ENCODE peak calls at places on chromosomes 4 and X, in six cellular contexts. One of them, this sample, is unnamed.

GRCh38 chr4:156771171-156771837 is 200.3 kb downstream of the PDGFC start:
- DNase-seq in left ventricle myocardium superior: no peak
- DNase-seq in M059J: peak
- DNase-seq in heart left ventricle: no peak
- DNase-seq in effector memory CD8-positive, alpha-beta T cell: no peak
- DNase-seq in activated CD8-positive, alpha-beta T cell treated with anti-CD3 and anti-CD28 coated beads, Interleukin-2, amount 10 ng/mL, durations not matched to agents 7 days and 5 days: no peak
- DNase-seq in this sample: peak

GRCh38 chrX:22194207-22194606 is 78.5 kb upstream of the CBLL2 start:
- DNase-seq in activated CD8-positive, alpha-beta T cell treated with anti-CD3 and anti-CD28 coated beads, Interleukin-2, amount 10 ng/mL, durations not matched to agents 7 days and 5 days: no peak
- DNase-seq in heart left ventricle: no peak
- DNase-seq in effector memory CD8-positive, alpha-beta T cell: no peak
- DNase-seq in M059J: no peak
- DNase-seq in left ventricle myocardium superior: no peak
- DNase-seq in this sample: no peak

GRCh38 chrX:133373366-133374079 is 41.8 kb downstream of the GPC4 start:
- DNase-seq in effector memory CD8-positive, alpha-beta T cell: no peak
- DNase-seq in M059J: no peak
- DNase-seq in heart left ventricle: no peak
- DNase-seq in activated CD8-positive, alpha-beta T cell treated with anti-CD3 and anti-CD28 coated beads, Interleukin-2, amount 10 ng/mL, durations not matched to agents 7 days and 5 days: no peak
- DNase-seq in left ventricle myocardium superior: no peak
- DNase-seq in this sample: no peak

GRCh38 chr4:107304699-107305286 is 268.7 kb upstream of the DKK2 start:
- DNase-seq in activated CD8-positive, alpha-beta T cell treated with anti-CD3 and anti-CD28 coated beads, Interleukin-2, amount 10 ng/mL, durations not matched to agents 7 days and 5 days: no peak
- DNase-seq in left ventricle myocardium superior: no peak
- DNase-seq in heart left ventricle: no peak
- DNase-seq in M059J: peak
- DNase-seq in effector memory CD8-positive, alpha-beta T cell: no peak
- DNase-seq in this sample: no peak

GRCh38 chr4:171016145-171016544 is 797.1 kb upstream of the GALNTL6 start:
- DNase-seq in heart left ventricle: no peak
- DNase-seq in effector memory CD8-positive, alpha-beta T cell: no peak
- DNase-seq in activated CD8-positive, alpha-beta T cell treated with anti-CD3 and anti-CD28 coated beads, Interleukin-2, amount 10 ng/mL, durations not matched to agents 7 days and 5 days: no peak
- DNase-seq in M059J: no peak
- DNase-seq in left ventricle myocardium superior: no peak
- DNase-seq in this sample: no peak

GRCh38 chr4:178306565-178306964 is 864.3 kb upstream of the AGA start:
- DNase-seq in M059J: peak
- DNase-seq in heart left ventricle: no peak
- DNase-seq in effector memory CD8-positive, alpha-beta T cell: no peak
- DNase-seq in activated CD8-positive, alpha-beta T cell treated with anti-CD3 and anti-CD28 coated beads, Interleukin-2, amount 10 ng/mL, durations not matched to agents 7 days and 5 days: no peak
- DNase-seq in left ventricle myocardium superior: no peak
- DNase-seq in this sample: no peak

GRCh38 chrX:18973527-18974192 is 10.3 kb downstream of the PHKA2 start:
- DNase-seq in heart left ventricle: no peak
- DNase-seq in M059J: peak
- DNase-seq in effector memory CD8-positive, alpha-beta T cell: no peak
- DNase-seq in activated CD8-positive, alpha-beta T cell treated with anti-CD3 and anti-CD28 coated beads, Interleukin-2, amount 10 ng/mL, durations not matched to agents 7 days and 5 days: no peak
- DNase-seq in left ventricle myocardium superior: no peak
- DNase-seq in this sample: no peak

GRCh38 chr4:102663073-102663472 is 97.7 kb downstream of the MANBA start:
- DNase-seq in activated CD8-positive, alpha-beta T cell treated with anti-CD3 and anti-CD28 coated beads, Interleukin-2, amount 10 ng/mL, durations not matched to agents 7 days and 5 days: no peak
- DNase-seq in left ventricle myocardium superior: no peak
- DNase-seq in heart left ventricle: no peak
- DNase-seq in M059J: peak
- DNase-seq in effector memory CD8-positive, alpha-beta T cell: no peak
- DNase-seq in this sample: no peak

GRCh38 chrX:16719334-16720084 is at the start of gene SYAP1:
- DNase-seq in M059J: peak
- DNase-seq in effector memory CD8-positive, alpha-beta T cell: peak
- DNase-seq in left ventricle myocardium superior: peak
- DNase-seq in activated CD8-positive, alpha-beta T cell treated with anti-CD3 and anti-CD28 coated beads, Interleukin-2, amount 10 ng/mL, durations not matched to agents 7 days and 5 days: peak
- DNase-seq in heart left ventricle: peak
- DNase-seq in this sample: peak

GRCh38 chr4:74451214-74451661 is 6.3 kb downstream of the AREG start:
- DNase-seq in activated CD8-positive, alpha-beta T cell treated with anti-CD3 and anti-CD28 coated beads, Interleukin-2, amount 10 ng/mL, durations not matched to agents 7 days and 5 days: no peak
- DNase-seq in heart left ventricle: no peak
- DNase-seq in effector memory CD8-positive, alpha-beta T cell: no peak
- DNase-seq in M059J: peak
- DNase-seq in left ventricle myocardium superior: no peak
- DNase-seq in this sample: no peak

GRCh38 chr4:5858020-5858769 is 34.7 kb downstream of the CRMP1 start:
- DNase-seq in activated CD8-positive, alpha-beta T cell treated with anti-CD3 and anti-CD28 coated beads, Interleukin-2, amount 10 ng/mL, durations not matched to agents 7 days and 5 days: no peak
- DNase-seq in M059J: no peak
- DNase-seq in heart left ventricle: no peak
- DNase-seq in left ventricle myocardium superior: no peak
- DNase-seq in effector memory CD8-positive, alpha-beta T cell: no peak
- DNase-seq in this sample: no peak

GRCh38 chr4:1192493-1193205 is 20.3 kb upstream of the SPON2 start:
- DNase-seq in heart left ventricle: peak
- DNase-seq in M059J: peak
- DNase-seq in left ventricle myocardium superior: peak
- DNase-seq in activated CD8-positive, alpha-beta T cell treated with anti-CD3 and anti-CD28 coated beads, Interleukin-2, amount 10 ng/mL, durations not matched to agents 7 days and 5 days: no peak
- DNase-seq in effector memory CD8-positive, alpha-beta T cell: no peak
- DNase-seq in this sample: peak

GRCh38 chrX:9498236-9498635 is 33.4 kb downstream of the TBL1X start:
- DNase-seq in left ventricle myocardium superior: no peak
- DNase-seq in M059J: no peak
- DNase-seq in heart left ventricle: no peak
- DNase-seq in effector memory CD8-positive, alpha-beta T cell: no peak
- DNase-seq in activated CD8-positive, alpha-beta T cell treated with anti-CD3 and anti-CD28 coated beads, Interleukin-2, amount 10 ng/mL, durations not matched to agents 7 days and 5 days: no peak
- DNase-seq in this sample: no peak

GRCh38 chr4:118077767-118078105 is 43.5 kb downstream of the NDST3 start:
- DNase-seq in M059J: no peak
- DNase-seq in heart left ventricle: no peak
- DNase-seq in effector memory CD8-positive, alpha-beta T cell: no peak
- DNase-seq in activated CD8-positive, alpha-beta T cell treated with anti-CD3 and anti-CD28 coated beads, Interleukin-2, amount 10 ng/mL, durations not matched to agents 7 days and 5 days: no peak
- DNase-seq in left ventricle myocardium superior: no peak
- DNase-seq in this sample: no peak

GRCh38 chr4:168097161-168097560 is 4.8 kb downstream of the ANXA10 start:
- DNase-seq in activated CD8-positive, alpha-beta T cell treated with anti-CD3 and anti-CD28 coated beads, Interleukin-2, amount 10 ng/mL, durations not matched to agents 7 days and 5 days: no peak
- DNase-seq in M059J: no peak
- DNase-seq in left ventricle myocardium superior: no peak
- DNase-seq in heart left ventricle: no peak
- DNase-seq in effector memory CD8-positive, alpha-beta T cell: no peak
- DNase-seq in this sample: no peak

GRCh38 chr4:76956961-76957738 is 7.6 kb downstream of the SEPTIN11 start:
- DNase-seq in M059J: no peak
- DNase-seq in activated CD8-positive, alpha-beta T cell treated with anti-CD3 and anti-CD28 coated beads, Interleukin-2, amount 10 ng/mL, durations not matched to agents 7 days and 5 days: no peak
- DNase-seq in heart left ventricle: no peak
- DNase-seq in effector memory CD8-positive, alpha-beta T cell: no peak
- DNase-seq in left ventricle myocardium superior: peak
- DNase-seq in this sample: no peak

GRCh38 chr4:42280327-42281095 is 116.8 kb upstream of the SHISA3 start:
- DNase-seq in heart left ventricle: no peak
- DNase-seq in activated CD8-positive, alpha-beta T cell treated with anti-CD3 and anti-CD28 coated beads, Interleukin-2, amount 10 ng/mL, durations not matched to agents 7 days and 5 days: peak
- DNase-seq in M059J: peak
- DNase-seq in left ventricle myocardium superior: no peak
- DNase-seq in effector memory CD8-positive, alpha-beta T cell: no peak
- DNase-seq in this sample: no peak

GRCh38 chr4:34261799-34262314 is 1982.5 kb downstream of the ARAP2 start:
- DNase-seq in M059J: peak
- DNase-seq in heart left ventricle: no peak
- DNase-seq in left ventricle myocardium superior: no peak
- DNase-seq in effector memory CD8-positive, alpha-beta T cell: no peak
- DNase-seq in activated CD8-positive, alpha-beta T cell treated with anti-CD3 and anti-CD28 coated beads, Interleukin-2, amount 10 ng/mL, durations not matched to agents 7 days and 5 days: no peak
- DNase-seq in this sample: no peak

GRCh38 chr4:72418458-72418857 is 150.6 kb downstream of the ADAMTS3 start:
- DNase-seq in heart left ventricle: peak
- DNase-seq in activated CD8-positive, alpha-beta T cell treated with anti-CD3 and anti-CD28 coated beads, Interleukin-2, amount 10 ng/mL, durations not matched to agents 7 days and 5 days: no peak
- DNase-seq in M059J: peak
- DNase-seq in effector memory CD8-positive, alpha-beta T cell: no peak
- DNase-seq in left ventricle myocardium superior: peak
- DNase-seq in this sample: peak

GRCh38 chr4:150743564-150744342 is 161.8 kb downstream of the MAB21L2 start:
- DNase-seq in effector memory CD8-positive, alpha-beta T cell: no peak
- DNase-seq in left ventricle myocardium superior: no peak
- DNase-seq in M059J: no peak
- DNase-seq in activated CD8-positive, alpha-beta T cell treated with anti-CD3 and anti-CD28 coated beads, Interleukin-2, amount 10 ng/mL, durations not matched to agents 7 days and 5 days: no peak
- DNase-seq in heart left ventricle: no peak
- DNase-seq in this sample: no peak

GRCh38 chr4:182716207-182716606 is 201.0 kb downstream of the DCTD start:
- DNase-seq in activated CD8-positive, alpha-beta T cell treated with anti-CD3 and anti-CD28 coated beads, Interleukin-2, amount 10 ng/mL, durations not matched to agents 7 days and 5 days: no peak
- DNase-seq in effector memory CD8-positive, alpha-beta T cell: no peak
- DNase-seq in M059J: no peak
- DNase-seq in heart left ventricle: no peak
- DNase-seq in left ventricle myocardium superior: no peak
- DNase-seq in this sample: no peak

GRCh38 chr4:1512738-1513660 is 106.8 kb upstream of the NKX1-1 start:
- DNase-seq in heart left ventricle: peak
- DNase-seq in left ventricle myocardium superior: peak
- DNase-seq in effector memory CD8-positive, alpha-beta T cell: peak
- DNase-seq in activated CD8-positive, alpha-beta T cell treated with anti-CD3 and anti-CD28 coated beads, Interleukin-2, amount 10 ng/mL, durations not matched to agents 7 days and 5 days: peak
- DNase-seq in M059J: no peak
- DNase-seq in this sample: peak

GRCh38 chrX:57156397-57157049 is 19.3 kb upstream of the SPIN2A start:
- DNase-seq in effector memory CD8-positive, alpha-beta T cell: no peak
- DNase-seq in activated CD8-positive, alpha-beta T cell treated with anti-CD3 and anti-CD28 coated beads, Interleukin-2, amount 10 ng/mL, durations not matched to agents 7 days and 5 days: no peak
- DNase-seq in M059J: peak
- DNase-seq in heart left ventricle: no peak
- DNase-seq in left ventricle myocardium superior: no peak
- DNase-seq in this sample: no peak

GRCh38 chr4:152778656-152779512 is 646 bp downstream of the TIGD4 start:
- DNase-seq in heart left ventricle: no peak
- DNase-seq in left ventricle myocardium superior: peak
- DNase-seq in activated CD8-positive, alpha-beta T cell treated with anti-CD3 and anti-CD28 coated beads, Interleukin-2, amount 10 ng/mL, durations not matched to agents 7 days and 5 days: peak
- DNase-seq in M059J: no peak
- DNase-seq in effector memory CD8-positive, alpha-beta T cell: no peak
- DNase-seq in this sample: no peak

GRCh38 chrX:119223784-119224183 is 12.3 kb upstream of the PGRMC1 start:
- DNase-seq in left ventricle myocardium superior: no peak
- DNase-seq in heart left ventricle: no peak
- DNase-seq in activated CD8-positive, alpha-beta T cell treated with anti-CD3 and anti-CD28 coated beads, Interleukin-2, amount 10 ng/mL, durations not matched to agents 7 days and 5 days: no peak
- DNase-seq in effector memory CD8-positive, alpha-beta T cell: no peak
- DNase-seq in M059J: no peak
- DNase-seq in this sample: no peak

GRCh38 chr4:168264903-168265302 is 53.6 kb downstream of the DDX60 start:
- DNase-seq in M059J: no peak
- DNase-seq in heart left ventricle: no peak
- DNase-seq in activated CD8-positive, alpha-beta T cell treated with anti-CD3 and anti-CD28 coated beads, Interleukin-2, amount 10 ng/mL, durations not matched to agents 7 days and 5 days: no peak
- DNase-seq in left ventricle myocardium superior: no peak
- DNase-seq in effector memory CD8-positive, alpha-beta T cell: no peak
- DNase-seq in this sample: no peak

GRCh38 chr4:185879666-185880312 is 67.8 kb upstream of the SORBS2 start:
- DNase-seq in activated CD8-positive, alpha-beta T cell treated with anti-CD3 and anti-CD28 coated beads, Interleukin-2, amount 10 ng/mL, durations not matched to agents 7 days and 5 days: no peak
- DNase-seq in effector memory CD8-positive, alpha-beta T cell: no peak
- DNase-seq in left ventricle myocardium superior: no peak
- DNase-seq in M059J: no peak
- DNase-seq in heart left ventricle: no peak
- DNase-seq in this sample: no peak

GRCh38 chr4:629916-630641 is 4.7 kb downstream of the PDE6B start:
- DNase-seq in M059J: no peak
- DNase-seq in heart left ventricle: no peak
- DNase-seq in effector memory CD8-positive, alpha-beta T cell: no peak
- DNase-seq in left ventricle myocardium superior: peak
- DNase-seq in activated CD8-positive, alpha-beta T cell treated with anti-CD3 and anti-CD28 coated beads, Interleukin-2, amount 10 ng/mL, durations not matched to agents 7 days and 5 days: no peak
- DNase-seq in this sample: no peak

GRCh38 chrX:10619311-10620015 is 922 bp downstream of the MID1 start:
- DNase-seq in M059J: peak
- DNase-seq in effector memory CD8-positive, alpha-beta T cell: no peak
- DNase-seq in heart left ventricle: no peak
- DNase-seq in left ventricle myocardium superior: no peak
- DNase-seq in activated CD8-positive, alpha-beta T cell treated with anti-CD3 and anti-CD28 coated beads, Interleukin-2, amount 10 ng/mL, durations not matched to agents 7 days and 5 days: no peak
- DNase-seq in this sample: no peak

GRCh38 chrX:151004085-151004484 is 20.9 kb downstream of the HMGB3 start:
- DNase-seq in effector memory CD8-positive, alpha-beta T cell: no peak
- DNase-seq in activated CD8-positive, alpha-beta T cell treated with anti-CD3 and anti-CD28 coated beads, Interleukin-2, amount 10 ng/mL, durations not matched to agents 7 days and 5 days: no peak
- DNase-seq in heart left ventricle: no peak
- DNase-seq in left ventricle myocardium superior: no peak
- DNase-seq in M059J: peak
- DNase-seq in this sample: no peak

GRCh38 chrX:140524556-140524955 is 19.7 kb upstream of the SOX3 start:
- DNase-seq in activated CD8-positive, alpha-beta T cell treated with anti-CD3 and anti-CD28 coated beads, Interleukin-2, amount 10 ng/mL, durations not matched to agents 7 days and 5 days: no peak
- DNase-seq in effector memory CD8-positive, alpha-beta T cell: no peak
- DNase-seq in heart left ventricle: no peak
- DNase-seq in M059J: peak
- DNase-seq in left ventricle myocardium superior: no peak
- DNase-seq in this sample: no peak

GRCh38 chr4:177596035-177596434 is 153.8 kb upstream of the AGA start:
- DNase-seq in activated CD8-positive, alpha-beta T cell treated with anti-CD3 and anti-CD28 coated beads, Interleukin-2, amount 10 ng/mL, durations not matched to agents 7 days and 5 days: peak
- DNase-seq in left ventricle myocardium superior: no peak
- DNase-seq in heart left ventricle: no peak
- DNase-seq in M059J: peak
- DNase-seq in effector memory CD8-positive, alpha-beta T cell: no peak
- DNase-seq in this sample: no peak

GRCh38 chr4:159103406-159104131 is 690 bp downstream of the RAPGEF2 start:
- DNase-seq in effector memory CD8-positive, alpha-beta T cell: peak
- DNase-seq in left ventricle myocardium superior: peak
- DNase-seq in M059J: peak
- DNase-seq in activated CD8-positive, alpha-beta T cell treated with anti-CD3 and anti-CD28 coated beads, Interleukin-2, amount 10 ng/mL, durations not matched to agents 7 days and 5 days: peak
- DNase-seq in heart left ventricle: peak
- DNase-seq in this sample: peak

GRCh38 chr4:110865611-110866254 is 242.9 kb upstream of the PITX2 start:
- DNase-seq in effector memory CD8-positive, alpha-beta T cell: no peak
- DNase-seq in M059J: peak
- DNase-seq in left ventricle myocardium superior: no peak
- DNase-seq in activated CD8-positive, alpha-beta T cell treated with anti-CD3 and anti-CD28 coated beads, Interleukin-2, amount 10 ng/mL, durations not matched to agents 7 days and 5 days: no peak
- DNase-seq in heart left ventricle: no peak
- DNase-seq in this sample: no peak

This sample was measured in uterus.